ENCODE peak calls at places on chromosomes 11 and 22, in ten cellular contexts. One of them, this sample, is unnamed.

GRCh38 chr11:97363331-97363730 is 973.5 kb downstream of the JRKL start:
- DNase-seq in tibial artery: no peak
- DNase-seq in retinal pigment epithelial cell: no peak
- DNase-seq in GM13977: no peak
- DNase-seq in CD8-positive, alpha-beta T cell: no peak
- DNase-seq in choroid plexus epithelial cell: no peak
- DNase-seq in colonic mucosa: no peak
- DNase-seq in stomach: no peak
- DNase-seq in hepatocyte: no peak
- DNase-seq in K562: no peak
- DNase-seq in this sample: no peak

GRCh38 chr11:84420261-84420660 is 1134.1 kb upstream of the CCDC90B start:
- DNase-seq in hepatocyte: no peak
- DNase-seq in retinal pigment epithelial cell: no peak
- DNase-seq in choroid plexus epithelial cell: peak; percentile 4
- DNase-seq in colonic mucosa: no peak
- DNase-seq in CD8-positive, alpha-beta T cell: no peak
- DNase-seq in GM13977: no peak
- DNase-seq in stomach: no peak
- DNase-seq in tibial artery: no peak
- DNase-seq in K562: no peak
- DNase-seq in this sample: no peak

GRCh38 chr11:8296872-8297271 is 33.2 kb upstream of the LMO1 start:
- DNase-seq in GM13977: no peak
- DNase-seq in hepatocyte: no peak
- DNase-seq in choroid plexus epithelial cell: no peak
- DNase-seq in stomach: no peak
- DNase-seq in tibial artery: no peak
- DNase-seq in colonic mucosa: no peak
- DNase-seq in CD8-positive, alpha-beta T cell: no peak
- DNase-seq in retinal pigment epithelial cell: no peak
- DNase-seq in K562: no peak
- DNase-seq in this sample: no peak

GRCh38 chr11:71490731-71491390 is 36.2 kb upstream of the KRTAP5-7 start:
- DNase-seq in retinal pigment epithelial cell: no peak
- DNase-seq in choroid plexus epithelial cell: no peak
- DNase-seq in tibial artery: no peak
- DNase-seq in K562: no peak
- DNase-seq in CD8-positive, alpha-beta T cell: no peak
- DNase-seq in colonic mucosa: no peak
- DNase-seq in stomach: peak; percentile 9
- DNase-seq in hepatocyte: no peak
- DNase-seq in GM13977: no peak
- DNase-seq in this sample: no peak

GRCh38 chr11:122863704-122864326 is 18.7 kb upstream of the JHY start:
- DNase-seq in CD8-positive, alpha-beta T cell: no peak
- DNase-seq in stomach: no peak
- DNase-seq in hepatocyte: peak; percentile 64
- DNase-seq in K562: peak; percentile 30
- DNase-seq in retinal pigment epithelial cell: no peak
- DNase-seq in GM13977: no peak
- DNase-seq in colonic mucosa: peak; percentile 29
- DNase-seq in tibial artery: peak; percentile 57
- DNase-seq in choroid plexus epithelial cell: peak; percentile 74
- DNase-seq in this sample: peak; percentile 65

GRCh38 chr11:69306821-69307220 is 12.9 kb downstream of the MYEOV start:
- DNase-seq in tibial artery: no peak
- DNase-seq in choroid plexus epithelial cell: no peak
- DNase-seq in CD8-positive, alpha-beta T cell: no peak
- DNase-seq in retinal pigment epithelial cell: no peak
- DNase-seq in GM13977: no peak
- DNase-seq in colonic mucosa: no peak
- DNase-seq in hepatocyte: no peak
- DNase-seq in K562: no peak
- DNase-seq in stomach: no peak
- DNase-seq in this sample: no peak

GRCh38 chr22:23137905-23138520 is 3.8 kb downstream of the RSPH14 start:
- DNase-seq in K562: no peak
- DNase-seq in tibial artery: no peak
- DNase-seq in retinal pigment epithelial cell: no peak
- DNase-seq in choroid plexus epithelial cell: peak; percentile 24
- DNase-seq in GM13977: peak; percentile 61
- DNase-seq in colonic mucosa: no peak
- DNase-seq in stomach: no peak
- DNase-seq in CD8-positive, alpha-beta T cell: peak; percentile 34
- DNase-seq in hepatocyte: no peak
- DNase-seq in this sample: no peak

GRCh38 chr22:45425101-45425500 is 11.6 kb downstream of the RIBC2 start:
- DNase-seq in tibial artery: no peak
- DNase-seq in stomach: no peak
- DNase-seq in colonic mucosa: no peak
- DNase-seq in choroid plexus epithelial cell: peak; percentile 47
- DNase-seq in retinal pigment epithelial cell: no peak
- DNase-seq in hepatocyte: peak; percentile 4
- DNase-seq in GM13977: no peak
- DNase-seq in K562: no peak
- DNase-seq in CD8-positive, alpha-beta T cell: no peak
- DNase-seq in this sample: no peak

GRCh38 chr11:108525161-108525560 is 27.0 kb upstream of the POGLUT3 start:
- DNase-seq in tibial artery: no peak
- DNase-seq in stomach: no peak
- DNase-seq in hepatocyte: no peak
- DNase-seq in colonic mucosa: no peak
- DNase-seq in CD8-positive, alpha-beta T cell: no peak
- DNase-seq in K562: no peak
- DNase-seq in GM13977: no peak
- DNase-seq in choroid plexus epithelial cell: no peak
- DNase-seq in retinal pigment epithelial cell: no peak
- DNase-seq in this sample: no peak

GRCh38 chr11:128302425-128303186 is 284.8 kb downstream of the ETS1 start:
- DNase-seq in tibial artery: no peak
- DNase-seq in retinal pigment epithelial cell: no peak
- DNase-seq in CD8-positive, alpha-beta T cell: peak; percentile 62
- DNase-seq in stomach: no peak
- DNase-seq in K562: no peak
- DNase-seq in choroid plexus epithelial cell: no peak
- DNase-seq in hepatocyte: no peak
- DNase-seq in colonic mucosa: no peak
- DNase-seq in GM13977: peak; percentile 38
- DNase-seq in this sample: no peak

GRCh38 chr22:19043111-19044085 is 78.8 kb downstream of the DGCR2 start:
- DNase-seq in stomach: no peak
- DNase-seq in tibial artery: no peak
- DNase-seq in K562: no peak
- DNase-seq in retinal pigment epithelial cell: no peak
- DNase-seq in choroid plexus epithelial cell: no peak
- DNase-seq in hepatocyte: no peak
- DNase-seq in CD8-positive, alpha-beta T cell: no peak
- DNase-seq in colonic mucosa: no peak
- DNase-seq in GM13977: no peak
- DNase-seq in this sample: no peak

GRCh38 chr22:30887418-30887817 is 81.2 kb downstream of the MORC2 start:
- DNase-seq in choroid plexus epithelial cell: no peak
- DNase-seq in retinal pigment epithelial cell: no peak
- DNase-seq in stomach: no peak
- DNase-seq in K562: no peak
- DNase-seq in CD8-positive, alpha-beta T cell: no peak
- DNase-seq in hepatocyte: no peak
- DNase-seq in colonic mucosa: no peak
- DNase-seq in tibial artery: peak; percentile 7
- DNase-seq in GM13977: no peak
- DNase-seq in this sample: no peak

GRCh38 chr11:101470414-101470813 is 113.4 kb downstream of the TRPC6 start:
- DNase-seq in colonic mucosa: no peak
- DNase-seq in stomach: no peak
- DNase-seq in hepatocyte: peak; percentile 17
- DNase-seq in GM13977: no peak
- DNase-seq in choroid plexus epithelial cell: no peak
- DNase-seq in retinal pigment epithelial cell: no peak
- DNase-seq in CD8-positive, alpha-beta T cell: no peak
- DNase-seq in K562: no peak
- DNase-seq in tibial artery: no peak
- DNase-seq in this sample: no peak

GRCh38 chr11:96306933-96307747 is 35.9 kb downstream of the MAML2 start:
- DNase-seq in stomach: peak; percentile 90
- DNase-seq in colonic mucosa: peak; percentile 94
- DNase-seq in choroid plexus epithelial cell: peak; percentile 99
- DNase-seq in retinal pigment epithelial cell: peak; percentile 99
- DNase-seq in CD8-positive, alpha-beta T cell: no peak
- DNase-seq in GM13977: no peak
- DNase-seq in tibial artery: peak; percentile 95
- DNase-seq in K562: peak; percentile 29
- DNase-seq in hepatocyte: peak; percentile 94
- DNase-seq in this sample: no peak

GRCh38 chr11:21654091-21654490 is 538.8 kb upstream of the ANO5 start:
- DNase-seq in stomach: no peak
- DNase-seq in K562: no peak
- DNase-seq in hepatocyte: no peak
- DNase-seq in GM13977: no peak
- DNase-seq in tibial artery: no peak
- DNase-seq in choroid plexus epithelial cell: no peak
- DNase-seq in colonic mucosa: no peak
- DNase-seq in retinal pigment epithelial cell: no peak
- DNase-seq in CD8-positive, alpha-beta T cell: no peak
- DNase-seq in this sample: no peak

GRCh38 chr22:27748355-27749168 is 53.0 kb downstream of the MN1 start:
- DNase-seq in hepatocyte: peak; percentile 29
- DNase-seq in CD8-positive, alpha-beta T cell: no peak
- DNase-seq in choroid plexus epithelial cell: peak; percentile 73
- DNase-seq in colonic mucosa: no peak
- DNase-seq in tibial artery: no peak
- DNase-seq in retinal pigment epithelial cell: peak; percentile 58
- DNase-seq in GM13977: no peak
- DNase-seq in K562: no peak
- DNase-seq in stomach: no peak
- DNase-seq in this sample: no peak

GRCh38 chr11:124656759-124657627 is 16.5 kb downstream of the SIAE start:
- DNase-seq in colonic mucosa: no peak
- DNase-seq in retinal pigment epithelial cell: no peak
- DNase-seq in tibial artery: no peak
- DNase-seq in hepatocyte: no peak
- DNase-seq in CD8-positive, alpha-beta T cell: no peak
- DNase-seq in choroid plexus epithelial cell: peak; percentile 75
- DNase-seq in K562: no peak
- DNase-seq in GM13977: no peak
- DNase-seq in stomach: no peak
- DNase-seq in this sample: peak; percentile 65

DNA sequence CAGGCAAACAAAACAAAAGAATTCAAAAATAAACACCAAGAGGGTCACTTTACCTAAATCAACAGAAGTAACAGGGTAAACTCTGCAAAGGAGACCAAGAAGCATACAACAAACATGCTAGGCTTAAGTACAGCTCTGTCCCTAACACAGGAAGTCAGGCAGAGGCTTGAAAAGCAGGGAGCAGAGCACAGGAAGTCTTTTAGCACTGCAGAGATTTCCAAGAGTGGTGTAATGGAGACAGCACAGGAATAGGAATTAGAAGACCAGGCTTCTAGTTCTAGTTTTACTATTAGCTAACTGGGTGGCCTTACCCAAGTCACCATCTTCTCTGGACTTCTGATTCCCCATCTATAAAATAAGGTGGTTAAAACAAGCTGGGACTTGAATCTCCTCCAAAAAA is 1.9 kb downstream of the RBFOX2 start:
- DNase-seq in K562: no peak
- DNase-seq in stomach: no peak
- DNase-seq in CD8-positive, alpha-beta T cell: no peak
- DNase-seq in tibial artery: no peak
- DNase-seq in GM13977: peak; percentile 19
- DNase-seq in retinal pigment epithelial cell: no peak
- DNase-seq in colonic mucosa: no peak
- DNase-seq in hepatocyte: peak; percentile 31
- DNase-seq in choroid plexus epithelial cell: peak; percentile 57
- DNase-seq in this sample: no peak
- TF ChIP-seq CTCF in K562: no peak
- TF ChIP-seq CTCF in stomach: no peak
- TF ChIP-seq CTCF in CD8-positive, alpha-beta T cell: no peak
- TF ChIP-seq CTCF in tibial artery: no peak
- TF ChIP-seq CTCF in GM13977: no peak
- TF ChIP-seq CTCF in retinal pigment epithelial cell: no peak
- TF ChIP-seq CTCF in colonic mucosa: no peak
- TF ChIP-seq CTCF in hepatocyte: no peak
- TF ChIP-seq CTCF in choroid plexus epithelial cell: no peak
- TF ChIP-seq CTCF in this sample: no peak

GRCh38 chr11:27740362-27741024 is 40.2 kb upstream of the BDNF start:
- DNase-seq in hepatocyte: no peak
- DNase-seq in K562: no peak
- DNase-seq in stomach: no peak
- DNase-seq in CD8-positive, alpha-beta T cell: no peak
- DNase-seq in GM13977: no peak
- DNase-seq in choroid plexus epithelial cell: peak; percentile 14
- DNase-seq in tibial artery: no peak
- DNase-seq in colonic mucosa: no peak
- DNase-seq in retinal pigment epithelial cell: no peak
- DNase-seq in this sample: no peak
- TF ChIP-seq CTCF in hepatocyte: no peak
- TF ChIP-seq CTCF in K562: no peak
- TF ChIP-seq CTCF in stomach: no peak
- TF ChIP-seq CTCF in CD8-positive, alpha-beta T cell: no peak
- TF ChIP-seq CTCF in GM13977: no peak
- TF ChIP-seq CTCF in choroid plexus epithelial cell: no peak
- TF ChIP-seq CTCF in tibial artery: no peak
- TF ChIP-seq CTCF in colonic mucosa: no peak
- TF ChIP-seq CTCF in retinal pigment epithelial cell: no peak
- TF ChIP-seq CTCF in this sample: no peak

GRCh38 chr22:38981005-38981658 is 1.0 kb upstream of the APOBEC3B start:
- DNase-seq in GM13977: no peak
- DNase-seq in retinal pigment epithelial cell: no peak
- DNase-seq in CD8-positive, alpha-beta T cell: no peak
- DNase-seq in colonic mucosa: peak; percentile 55
- DNase-seq in hepatocyte: peak; percentile 79
- DNase-seq in K562: peak; percentile 62
- DNase-seq in choroid plexus epithelial cell: no peak
- DNase-seq in stomach: no peak
- DNase-seq in tibial artery: no peak
- DNase-seq in this sample: no peak
- TF ChIP-seq CTCF in GM13977: peak; percentile 41
- TF ChIP-seq CTCF in retinal pigment epithelial cell: peak; percentile 56
- TF ChIP-seq CTCF in CD8-positive, alpha-beta T cell: no peak
- TF ChIP-seq CTCF in colonic mucosa: peak; percentile 29
- TF ChIP-seq CTCF in hepatocyte: peak; percentile 40
- TF ChIP-seq CTCF in K562: peak; percentile 78
- TF ChIP-seq CTCF in choroid plexus epithelial cell: no peak
- TF ChIP-seq CTCF in stomach: no peak
- TF ChIP-seq CTCF in tibial artery: peak; percentile 8
- TF ChIP-seq CTCF in this sample: no peak

DNA sequence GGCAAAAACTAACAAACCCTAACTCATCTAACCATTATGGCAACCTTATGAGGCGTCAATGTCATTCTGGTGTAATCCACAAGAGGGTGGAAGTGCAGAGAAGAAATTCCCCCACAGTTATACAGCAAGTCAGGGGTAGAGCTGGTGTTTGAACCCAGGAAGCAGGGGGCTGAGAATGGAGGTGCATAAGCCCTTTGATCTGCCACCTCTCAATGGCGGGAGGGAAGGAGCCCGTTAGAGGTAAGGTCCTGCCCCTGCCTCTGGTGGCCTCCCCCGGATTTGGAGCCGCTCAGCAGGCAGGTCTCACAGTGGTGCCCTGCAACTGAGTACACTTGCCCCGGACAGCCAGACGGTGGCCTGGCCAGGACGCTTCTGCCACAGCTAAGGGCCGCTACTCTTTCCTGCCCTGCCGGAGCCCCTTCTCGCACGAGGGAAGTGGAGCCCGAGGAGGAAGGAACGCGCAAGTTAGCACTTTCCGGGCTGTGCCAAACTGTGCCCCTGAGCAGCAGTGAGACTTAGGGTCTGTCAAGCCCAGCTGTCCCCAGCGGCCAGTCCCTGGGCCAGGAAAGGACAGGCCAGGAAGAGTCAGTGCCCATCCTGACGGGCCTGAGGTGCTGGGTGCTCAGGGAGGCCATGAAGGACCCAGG is 1.1 kb downstream of the FXYD2 start:
- DNase-seq in stomach: no peak
- DNase-seq in retinal pigment epithelial cell: no peak
- DNase-seq in colonic mucosa: no peak
- DNase-seq in GM13977: peak; percentile 62
- DNase-seq in K562: no peak
- DNase-seq in tibial artery: no peak
- DNase-seq in choroid plexus epithelial cell: no peak
- DNase-seq in hepatocyte: no peak
- DNase-seq in CD8-positive, alpha-beta T cell: no peak
- DNase-seq in this sample: peak; percentile 27
- TF ChIP-seq CTCF in stomach: no peak
- TF ChIP-seq CTCF in retinal pigment epithelial cell: peak; percentile 16
- TF ChIP-seq CTCF in colonic mucosa: no peak
- TF ChIP-seq CTCF in GM13977: peak; percentile 24
- TF ChIP-seq CTCF in K562: peak; percentile 43
- TF ChIP-seq CTCF in tibial artery: no peak
- TF ChIP-seq CTCF in choroid plexus epithelial cell: peak; percentile 37
- TF ChIP-seq CTCF in hepatocyte: peak; percentile 39
- TF ChIP-seq CTCF in CD8-positive, alpha-beta T cell: peak; percentile 58
- TF ChIP-seq CTCF in this sample: peak; percentile 20